ENCODE peak calls at places on chromosomes 16 and 17, in ten cellular contexts. K is body of pancreas, Y is psoas muscle, X is HCT116, V is AG09319, T is suprapubic skin, Q is heart right ventricle, S is OCI-LY7, J is brain microvascular endothelial cell, D is cardiac fibroblast. H is an unnamed sample.

GRCh38 chr17:18968945-18969887 is 17.3 kb downstream of the SLC5A10 start:
- DNase-seq in S (no peak), T (no peak), K (no peak), J (no peak), Q (no peak), V (no peak), D (no peak), X (no peak), Y (no peak), H (no peak)

GRCh38 chr17:72501404-72502110 is 380.7 kb downstream of the SOX9 start:
- DNase-seq in V (no peak), K (peak), S (no peak), Y (no peak), T (no peak), J (no peak), D (no peak), X (no peak), Q (no peak), H (no peak)

GRCh38 chr17:19369846-19370492 is 7.4 kb upstream of the B9D1 start:
- DNase-seq in X (no peak), J (no peak), S (no peak), T (peak), D (peak), Q (peak), V (no peak), K (no peak), Y (no peak), H (no peak)

GRCh38 chr16:85027349-85027967 is at the start of gene KIAA0513:
- DNase-seq in S (peak), X (peak), Y (peak), V (peak), K (peak), T (peak), Q (peak), D (peak), J (peak), H (peak)

GRCh38 chr16:14325921-14326401 is 254.8 kb downstream of the MRTFB start:
- DNase-seq in Q (peak), T (no peak), D (no peak), S (no peak), X (no peak), Y (no peak), K (peak), J (no peak), V (peak), H (no peak)

GRCh38 chr16:46862555-46863447 is 21.4 kb upstream of the GPT2 start:
- DNase-seq in Q (no peak), X (no peak), T (no peak), Y (no peak), S (no peak), K (no peak), J (no peak), D (peak), V (no peak), H (no peak)

GRCh38 chr17:4177732-4178131 is 34.7 kb downstream of the CYB5D2 start:
- DNase-seq in V (no peak), D (no peak), T (no peak), Y (no peak), K (no peak), Q (no peak), X (no peak), S (no peak), J (no peak), H (no peak)

GRCh38 chr17:17739388-17740066 is 58.3 kb downstream of the RAI1 start:
- DNase-seq in Q (no peak), Y (no peak), V (no peak), K (peak), T (no peak), J (no peak), S (no peak), X (no peak), D (peak), H (no peak)

GRCh38 chr17:63434951-63435571 is 11.0 kb downstream of the CYB561 start:
- DNase-seq in J (no peak), T (no peak), Q (peak), V (no peak), S (no peak), D (peak), Y (peak), K (peak), X (peak), H (no peak)

GRCh38 chr17:36529121-36529520 is 5.5 kb downstream of the MYO19 start:
- DNase-seq in Y (no peak), Q (no peak), K (no peak), D (peak), X (no peak), V (no peak), T (peak), S (no peak), J (peak), H (no peak)

GRCh38 chr16:46573008-46573833 is 48.0 kb downstream of the SHCBP1 start:
- DNase-seq in J (peak), D (peak), T (no peak), V (peak), S (no peak), K (no peak), X (no peak), Q (no peak), Y (no peak), H (peak)

GRCh38 chr16:81357711-81358270 is 43.0 kb downstream of the GAN start:
- DNase-seq in V (no peak), Q (no peak), X (no peak), T (no peak), S (no peak), J (no peak), Y (no peak), K (no peak), D (no peak), H (no peak)

GRCh38 chr17:28402224-28402630 is 3.8 kb downstream of the SLC46A1 start:
- DNase-seq in K (no peak), T (no peak), Q (no peak), S (no peak), D (no peak), J (no peak), X (no peak), V (no peak), Y (no peak), H (no peak)

GRCh38 chr16:88770459-88771293 is 14.3 kb downstream of the PIEZO1 start:
- DNase-seq in Y (peak), X (peak), V (no peak), T (no peak), D (peak), S (no peak), K (peak), J (peak), Q (peak), H (no peak)

GRCh38 chr16:2156025-2156848 is 655 bp downstream of the TRAF7 start:
- DNase-seq in K (no peak), X (no peak), D (peak), T (no peak), J (peak), V (no peak), Q (no peak), Y (no peak), S (peak), H (no peak)

GRCh38 chr17:50027639-50028206 is 28.2 kb upstream of the ITGA3 start:
- DNase-seq in T (no peak), X (peak), S (no peak), J (peak), Q (peak), D (peak), K (peak), Y (peak), V (peak), H (no peak)

GRCh38 chr17:13996758-13997157 is 72.5 kb upstream of the COX10 start:
- DNase-seq in V (no peak), Y (no peak), T (no peak), J (no peak), K (no peak), X (no peak), D (no peak), Q (no peak), S (no peak), H (no peak)

GRCh38 chr16:11636172-11636721 is 32.0 kb upstream of the SNN start:
- DNase-seq in D (no peak), Q (no peak), X (no peak), K (peak), V (no peak), T (no peak), S (no peak), Y (no peak), J (no peak), H (no peak)

GRCh38 chr17:72071330-72071729 is 49.5 kb upstream of the SOX9 start:
- DNase-seq in Y (no peak), Q (no peak), S (no peak), T (no peak), J (no peak), D (no peak), V (no peak), X (no peak), K (no peak), H (no peak)

GRCh38 chr16:80174416-80174815 is 366.4 kb upstream of the DYNLRB2 start:
- DNase-seq in S (no peak), T (no peak), Y (no peak), V (peak), J (peak), Q (no peak), D (peak), K (no peak), X (no peak), H (no peak)

GRCh38 chr16:50152386-50152806 is 710 bp upstream of the TENT4B start:
- DNase-seq in Y (no peak), D (peak), J (no peak), T (peak), V (no peak), K (peak), Q (peak), S (no peak), X (no peak), H (peak)

GRCh38 chr17:57552114-57552601 is 192.9 kb downstream of the CCDC182 start:
- DNase-seq in X (no peak), S (peak), K (no peak), Q (peak), T (no peak), D (peak), Y (no peak), V (no peak), J (peak), H (peak)

GRCh38 chr16:72875291-72876036 is 172.5 kb downstream of the ZFHX3 start:
- DNase-seq in V (no peak), S (no peak), K (no peak), Q (no peak), T (no peak), D (peak), J (no peak), Y (no peak), X (no peak), H (no peak)

GRCh38 chr17:70323269-70323668 is 153.9 kb downstream of the KCNJ2 start:
- DNase-seq in X (no peak), Y (no peak), D (no peak), S (no peak), K (no peak), Q (no peak), J (no peak), T (no peak), V (no peak), H (no peak)

GRCh38 chr17:70321388-70321787 is 152.1 kb downstream of the KCNJ2 start:
- DNase-seq in V (no peak), T (no peak), K (no peak), D (no peak), Y (no peak), S (no peak), Q (no peak), J (no peak), X (no peak), H (no peak)

GRCh38 chr17:70327279-70327678 is 157.9 kb downstream of the KCNJ2 start:
- DNase-seq in K (no peak), Y (no peak), D (no peak), X (no peak), T (no peak), V (no peak), J (no peak), S (no peak), Q (no peak), H (no peak)

GRCh38 chr17:70320642-70321345 is 151.5 kb downstream of the KCNJ2 start:
- DNase-seq in X (no peak), V (no peak), J (no peak), D (no peak), T (no peak), Y (no peak), S (no peak), Q (no peak), K (peak), H (no peak)

GRCh38 chr17:70324031-70324430 is 154.7 kb downstream of the KCNJ2 start:
- DNase-seq in D (no peak), J (no peak), Q (no peak), K (no peak), Y (no peak), S (no peak), X (no peak), T (no peak), V (no peak), H (no peak)
- TF ChIP-seq CTCF in D (no peak), J (no peak), Q (no peak), K (no peak), Y (no peak), S (no peak), X (no peak), T (no peak), V (no peak), H (no peak)

DNA sequence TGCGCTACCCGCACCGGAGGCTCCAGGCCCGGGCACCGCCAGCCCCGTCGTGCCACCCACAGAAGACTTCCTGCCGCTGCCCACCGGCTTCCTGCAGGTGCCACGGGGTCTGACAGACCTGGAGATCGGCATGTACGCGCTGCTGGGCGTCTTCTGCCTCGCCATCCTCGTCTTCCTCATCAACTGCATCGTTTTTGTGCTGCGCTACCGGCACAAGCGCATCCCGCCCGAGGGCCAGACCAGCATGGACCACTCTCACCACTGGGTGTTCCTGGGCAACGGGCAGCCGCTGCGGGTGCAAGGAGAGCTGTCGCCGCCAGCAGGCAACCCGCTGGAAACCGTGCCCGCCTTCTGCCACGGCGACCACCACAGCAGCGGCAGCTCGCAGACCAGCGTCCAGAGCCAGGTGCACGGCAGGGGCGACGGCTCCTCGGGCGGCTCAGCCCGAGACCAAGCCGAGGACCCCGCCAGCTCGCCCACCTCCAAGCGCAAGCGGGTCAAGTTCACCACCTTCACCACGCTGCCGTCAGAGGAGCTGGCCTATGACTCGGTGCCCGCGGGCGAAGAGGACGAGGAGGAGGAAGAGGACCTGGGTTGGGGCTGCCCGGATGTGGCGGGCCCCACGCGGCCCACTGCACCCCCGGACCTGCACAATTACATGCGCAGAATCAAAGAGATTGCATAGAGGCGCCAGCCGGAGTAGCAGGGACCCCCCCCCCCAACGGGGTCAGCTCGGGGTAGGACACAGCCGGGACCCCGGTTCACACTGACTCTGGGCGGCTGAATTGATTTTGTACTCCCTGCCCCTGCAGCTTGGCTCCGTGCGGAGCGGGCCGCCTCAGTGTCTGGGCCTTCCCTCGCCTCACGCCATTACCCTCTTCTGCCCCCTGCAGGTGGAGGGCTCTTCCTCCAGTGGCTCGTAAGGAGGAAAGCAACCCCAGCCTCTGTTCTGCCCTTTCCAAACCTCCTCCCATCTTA is 58.5 kb downstream of the TMEM132E start:
- DNase-seq in J (peak), D (peak), V (peak), S (peak), X (peak), Q (peak), T (peak), K (peak), Y (peak), H (peak)
- TF ChIP-seq CTCF in J (peak), D (peak), V (peak), S (peak), X (peak), Q (peak), T (peak), K (peak), Y (peak), H (peak)

GRCh38 chr16:68749424-68749823 is 12.3 kb downstream of the CDH1 start:
- DNase-seq in D (no peak), V (no peak), Y (no peak), K (no peak), X (no peak), Q (no peak), J (no peak), S (no peak), T (no peak), H (no peak)
- TF ChIP-seq CTCF in D (no peak), V (no peak), Y (no peak), K (no peak), X (peak), Q (no peak), J (no peak), S (peak), T (no peak), H (peak)

DNA sequence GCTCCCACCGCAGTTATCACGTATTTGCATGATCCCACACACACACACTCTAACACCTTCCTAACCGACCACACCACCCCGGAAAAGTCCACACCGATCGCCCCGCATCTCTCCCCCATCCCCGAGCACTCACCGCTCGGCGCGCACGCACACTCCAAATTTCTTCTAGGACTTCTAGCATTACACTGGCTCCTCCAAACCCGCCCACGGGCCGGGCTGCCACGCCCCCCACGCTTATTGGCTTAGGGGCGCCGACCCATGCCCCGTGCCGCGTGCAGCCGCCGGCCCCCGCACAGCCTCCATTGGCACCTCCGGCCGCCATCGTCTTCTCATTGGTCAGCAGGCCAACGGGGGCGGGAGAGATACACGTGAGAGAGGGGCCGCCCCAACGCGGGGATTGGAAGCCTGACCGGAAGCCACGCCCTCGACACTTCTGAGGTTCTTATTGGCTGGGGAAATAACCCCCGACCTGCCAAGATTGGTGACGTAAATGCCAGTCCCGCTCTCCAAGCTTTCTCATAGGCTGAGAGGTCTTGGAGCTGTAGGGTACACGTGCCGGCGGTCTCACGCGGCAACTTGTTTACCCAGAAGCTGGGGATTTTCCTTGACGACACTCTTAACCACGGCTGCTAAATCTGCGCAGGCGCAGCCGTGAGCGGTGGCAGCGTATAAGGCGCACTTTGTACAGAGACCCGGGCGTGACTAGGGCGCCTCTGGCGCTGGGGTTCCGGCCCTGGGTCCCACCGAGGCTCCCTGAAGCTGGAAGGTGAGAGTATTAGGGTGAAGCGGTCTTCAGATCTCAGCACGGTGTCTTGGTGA is 4.2 kb upstream of the PER1 start:
- DNase-seq in T (peak), D (peak), S (peak), V (peak), K (peak), X (peak), Q (peak), Y (peak), J (peak), H (peak)
- TF ChIP-seq CTCF in T (no peak), D (no peak), S (peak), V (peak), K (no peak), X (no peak), Q (peak), Y (no peak), J (peak), H (no peak)

DNA sequence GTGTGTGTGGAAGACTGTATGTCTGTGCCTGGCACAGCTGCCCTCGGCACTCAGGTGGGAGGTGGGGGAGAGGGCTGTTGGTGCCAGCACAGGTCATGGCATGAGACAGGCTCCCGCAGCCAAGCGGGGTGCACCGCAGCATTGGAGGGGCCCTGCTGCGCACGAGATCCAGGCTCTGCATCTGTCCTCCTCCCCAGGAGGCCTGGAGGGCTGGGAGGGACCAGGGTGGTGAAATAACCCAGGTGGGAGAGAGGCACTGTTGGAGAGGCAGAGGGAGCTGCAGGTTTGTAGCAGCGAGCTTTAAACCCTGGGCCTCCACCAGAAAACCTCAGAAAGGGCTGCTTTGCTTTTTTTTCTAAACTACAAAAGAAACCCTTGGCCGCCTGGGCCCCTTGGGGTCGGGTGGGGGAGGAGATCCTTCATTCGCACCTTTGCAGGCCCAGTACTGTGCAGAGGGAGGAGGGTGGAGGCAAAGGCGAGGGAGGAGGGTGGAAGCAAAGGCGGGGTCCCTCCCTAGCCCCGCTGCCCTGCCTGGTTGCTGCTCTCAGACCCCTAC is 241.7 kb downstream of the SEC14L1 start:
- DNase-seq in X (no peak), K (no peak), J (no peak), Q (no peak), D (no peak), V (no peak), T (no peak), Y (no peak), S (peak), H (no peak)
- TF ChIP-seq CTCF in X (no peak), K (no peak), J (no peak), Q (no peak), D (no peak), V (no peak), T (no peak), Y (no peak), S (peak), H (no peak)

GRCh38 chr17:74919440-74920305 is 3.4 kb downstream of the USH1G start:
- DNase-seq in D (peak), J (no peak), V (no peak), T (no peak), S (no peak), Y (no peak), Q (no peak), X (no peak), K (peak), H (peak)

GRCh38 chr17:74918906-74919305 is 4.1 kb downstream of the USH1G start:
- DNase-seq in Q (no peak), S (no peak), T (no peak), J (no peak), X (no peak), Y (no peak), D (no peak), V (no peak), K (no peak), H (no peak)

GRCh38 chr17:74917430-74917829 is 5.6 kb downstream of the USH1G start:
- DNase-seq in X (no peak), S (peak), Q (no peak), K (no peak), J (no peak), V (no peak), T (no peak), D (no peak), Y (no peak), H (no peak)

GRCh38 chr17:74916851-74917199 is 6.2 kb downstream of the USH1G start:
- DNase-seq in V (no peak), Y (no peak), K (no peak), T (no peak), J (no peak), D (no peak), X (no peak), S (no peak), Q (no peak), H (no peak)

GRCh38 chr17:74916136-74916850 is 6.8 kb downstream of the USH1G start:
- DNase-seq in T (no peak), D (no peak), V (no peak), Y (no peak), J (no peak), X (no peak), Q (no peak), S (no peak), K (no peak), H (no peak)
- TF ChIP-seq CTCF in T (no peak), D (no peak), V (no peak), Y (no peak), J (no peak), X (no peak), Q (no peak), S (no peak), K (no peak), H (no peak)

H was measured in GM10248.